ENCODE peak calls at places on chromosomes 11 and 22, in eight cellular contexts. One of them, this sample, is unnamed.

GRCh38 chr11:66015936-66016792 is 4.4 kb downstream of the CST6 start:
- DNase-seq in AG09319: no peak
- DNase-seq in H9: no peak
- DNase-seq in stimulated activated CD4-positive, alpha-beta T cell treated with anti-CD3 and anti-CD28 coated beads, Interleukin-12 subunit alpha, Interleukin-12 subunit beta, amount 100 ng/mL, for 4 hours: no peak
- DNase-seq in hypothalamus: no peak
- DNase-seq in stimulated activated CD8-positive, alpha-beta memory T cell treated with anti-CD3 and anti-CD28 coated beads, Interleukin-4, amount 100 ng/mL, for 24 hours: no peak
- DNase-seq in NCI-H748 treated with DMSO at 0.1 percent for 48 hours: no peak
- DNase-seq in MV-4-11: no peak
- DNase-seq in this sample: no peak

GRCh38 chr22:48586799-48587185 is 1240.9 kb downstream of the BRD1 start:
- DNase-seq in AG09319: no peak
- DNase-seq in H9: no peak
- DNase-seq in stimulated activated CD4-positive, alpha-beta T cell treated with anti-CD3 and anti-CD28 coated beads, Interleukin-12 subunit alpha, Interleukin-12 subunit beta, amount 100 ng/mL, for 4 hours: no peak
- DNase-seq in hypothalamus: no peak
- DNase-seq in stimulated activated CD8-positive, alpha-beta memory T cell treated with anti-CD3 and anti-CD28 coated beads, Interleukin-4, amount 100 ng/mL, for 24 hours: no peak
- DNase-seq in NCI-H748 treated with DMSO at 0.1 percent for 48 hours: no peak
- DNase-seq in MV-4-11: no peak
- DNase-seq in this sample: no peak

GRCh38 chr22:37316875-37317371 is 34.6 kb downstream of the CYTH4 start:
- DNase-seq in AG09319: peak
- DNase-seq in H9: peak
- DNase-seq in stimulated activated CD4-positive, alpha-beta T cell treated with anti-CD3 and anti-CD28 coated beads, Interleukin-12 subunit alpha, Interleukin-12 subunit beta, amount 100 ng/mL, for 4 hours: peak
- DNase-seq in hypothalamus: peak
- DNase-seq in stimulated activated CD8-positive, alpha-beta memory T cell treated with anti-CD3 and anti-CD28 coated beads, Interleukin-4, amount 100 ng/mL, for 24 hours: peak
- DNase-seq in NCI-H748 treated with DMSO at 0.1 percent for 48 hours: peak
- DNase-seq in MV-4-11: peak
- DNase-seq in this sample: no peak

GRCh38 chr11:60887531-60887930 is 18.9 kb downstream of the PRPF19 start:
- DNase-seq in AG09319: no peak
- DNase-seq in H9: peak
- DNase-seq in stimulated activated CD4-positive, alpha-beta T cell treated with anti-CD3 and anti-CD28 coated beads, Interleukin-12 subunit alpha, Interleukin-12 subunit beta, amount 100 ng/mL, for 4 hours: no peak
- DNase-seq in hypothalamus: peak
- DNase-seq in stimulated activated CD8-positive, alpha-beta memory T cell treated with anti-CD3 and anti-CD28 coated beads, Interleukin-4, amount 100 ng/mL, for 24 hours: no peak
- DNase-seq in NCI-H748 treated with DMSO at 0.1 percent for 48 hours: peak
- DNase-seq in MV-4-11: peak
- DNase-seq in this sample: no peak

GRCh38 chr11:14417975-14418374 is 59.0 kb upstream of the RRAS2 start:
- DNase-seq in AG09319: no peak
- DNase-seq in H9: no peak
- DNase-seq in stimulated activated CD4-positive, alpha-beta T cell treated with anti-CD3 and anti-CD28 coated beads, Interleukin-12 subunit alpha, Interleukin-12 subunit beta, amount 100 ng/mL, for 4 hours: no peak
- DNase-seq in hypothalamus: no peak
- DNase-seq in stimulated activated CD8-positive, alpha-beta memory T cell treated with anti-CD3 and anti-CD28 coated beads, Interleukin-4, amount 100 ng/mL, for 24 hours: no peak
- DNase-seq in NCI-H748 treated with DMSO at 0.1 percent for 48 hours: no peak
- DNase-seq in MV-4-11: no peak
- DNase-seq in this sample: no peak

GRCh38 chr11:119365071-119365591 is 16.4 kb downstream of the USP2 start:
- DNase-seq in AG09319: no peak
- DNase-seq in H9: no peak
- DNase-seq in stimulated activated CD4-positive, alpha-beta T cell treated with anti-CD3 and anti-CD28 coated beads, Interleukin-12 subunit alpha, Interleukin-12 subunit beta, amount 100 ng/mL, for 4 hours: no peak
- DNase-seq in hypothalamus: peak
- DNase-seq in stimulated activated CD8-positive, alpha-beta memory T cell treated with anti-CD3 and anti-CD28 coated beads, Interleukin-4, amount 100 ng/mL, for 24 hours: no peak
- DNase-seq in NCI-H748 treated with DMSO at 0.1 percent for 48 hours: no peak
- DNase-seq in MV-4-11: peak
- DNase-seq in this sample: no peak

GRCh38 chr22:46024136-46024840 is 47.3 kb upstream of the WNT7B start:
- DNase-seq in AG09319: no peak
- DNase-seq in H9: no peak
- DNase-seq in stimulated activated CD4-positive, alpha-beta T cell treated with anti-CD3 and anti-CD28 coated beads, Interleukin-12 subunit alpha, Interleukin-12 subunit beta, amount 100 ng/mL, for 4 hours: no peak
- DNase-seq in hypothalamus: no peak
- DNase-seq in stimulated activated CD8-positive, alpha-beta memory T cell treated with anti-CD3 and anti-CD28 coated beads, Interleukin-4, amount 100 ng/mL, for 24 hours: no peak
- DNase-seq in NCI-H748 treated with DMSO at 0.1 percent for 48 hours: no peak
- DNase-seq in MV-4-11: no peak
- DNase-seq in this sample: no peak

GRCh38 chr11:35662061-35662648 is 420 bp upstream of the TRIM44 start:
- DNase-seq in AG09319: no peak
- DNase-seq in H9: no peak
- DNase-seq in stimulated activated CD4-positive, alpha-beta T cell treated with anti-CD3 and anti-CD28 coated beads, Interleukin-12 subunit alpha, Interleukin-12 subunit beta, amount 100 ng/mL, for 4 hours: no peak
- DNase-seq in hypothalamus: no peak
- DNase-seq in stimulated activated CD8-positive, alpha-beta memory T cell treated with anti-CD3 and anti-CD28 coated beads, Interleukin-4, amount 100 ng/mL, for 24 hours: no peak
- DNase-seq in NCI-H748 treated with DMSO at 0.1 percent for 48 hours: peak
- DNase-seq in MV-4-11: no peak
- DNase-seq in this sample: peak

GRCh38 chr22:27435839-27436581 is 365.5 kb downstream of the MN1 start:
- DNase-seq in AG09319: peak
- DNase-seq in H9: no peak
- DNase-seq in stimulated activated CD4-positive, alpha-beta T cell treated with anti-CD3 and anti-CD28 coated beads, Interleukin-12 subunit alpha, Interleukin-12 subunit beta, amount 100 ng/mL, for 4 hours: no peak
- DNase-seq in hypothalamus: no peak
- DNase-seq in stimulated activated CD8-positive, alpha-beta memory T cell treated with anti-CD3 and anti-CD28 coated beads, Interleukin-4, amount 100 ng/mL, for 24 hours: no peak
- DNase-seq in NCI-H748 treated with DMSO at 0.1 percent for 48 hours: no peak
- DNase-seq in MV-4-11: no peak
- DNase-seq in this sample: no peak

GRCh38 chr11:47348859-47349258 is 3.6 kb downstream of the MYBPC3 start:
- DNase-seq in AG09319: no peak
- DNase-seq in H9: no peak
- DNase-seq in stimulated activated CD4-positive, alpha-beta T cell treated with anti-CD3 and anti-CD28 coated beads, Interleukin-12 subunit alpha, Interleukin-12 subunit beta, amount 100 ng/mL, for 4 hours: no peak
- DNase-seq in hypothalamus: no peak
- DNase-seq in stimulated activated CD8-positive, alpha-beta memory T cell treated with anti-CD3 and anti-CD28 coated beads, Interleukin-4, amount 100 ng/mL, for 24 hours: no peak
- DNase-seq in NCI-H748 treated with DMSO at 0.1 percent for 48 hours: no peak
- DNase-seq in MV-4-11: peak
- DNase-seq in this sample: no peak

GRCh38 chr11:94142308-94143277 is 14.0 kb downstream of the PANX1 start:
- DNase-seq in AG09319: no peak
- DNase-seq in H9: no peak
- DNase-seq in stimulated activated CD4-positive, alpha-beta T cell treated with anti-CD3 and anti-CD28 coated beads, Interleukin-12 subunit alpha, Interleukin-12 subunit beta, amount 100 ng/mL, for 4 hours: no peak
- DNase-seq in hypothalamus: no peak
- DNase-seq in stimulated activated CD8-positive, alpha-beta memory T cell treated with anti-CD3 and anti-CD28 coated beads, Interleukin-4, amount 100 ng/mL, for 24 hours: no peak
- DNase-seq in NCI-H748 treated with DMSO at 0.1 percent for 48 hours: no peak
- DNase-seq in MV-4-11: peak
- DNase-seq in this sample: no peak

GRCh38 chr11:129973068-129973467 is 29.6 kb downstream of the PRDM10 start:
- DNase-seq in AG09319: no peak
- DNase-seq in H9: no peak
- DNase-seq in stimulated activated CD4-positive, alpha-beta T cell treated with anti-CD3 and anti-CD28 coated beads, Interleukin-12 subunit alpha, Interleukin-12 subunit beta, amount 100 ng/mL, for 4 hours: no peak
- DNase-seq in hypothalamus: no peak
- DNase-seq in stimulated activated CD8-positive, alpha-beta memory T cell treated with anti-CD3 and anti-CD28 coated beads, Interleukin-4, amount 100 ng/mL, for 24 hours: no peak
- DNase-seq in NCI-H748 treated with DMSO at 0.1 percent for 48 hours: no peak
- DNase-seq in MV-4-11: peak
- DNase-seq in this sample: no peak

GRCh38 chr11:45750439-45750838 is 54.5 kb upstream of the SLC35C1 start:
- DNase-seq in AG09319: no peak
- DNase-seq in H9: no peak
- DNase-seq in stimulated activated CD4-positive, alpha-beta T cell treated with anti-CD3 and anti-CD28 coated beads, Interleukin-12 subunit alpha, Interleukin-12 subunit beta, amount 100 ng/mL, for 4 hours: no peak
- DNase-seq in hypothalamus: peak
- DNase-seq in stimulated activated CD8-positive, alpha-beta memory T cell treated with anti-CD3 and anti-CD28 coated beads, Interleukin-4, amount 100 ng/mL, for 24 hours: no peak
- DNase-seq in NCI-H748 treated with DMSO at 0.1 percent for 48 hours: no peak
- DNase-seq in MV-4-11: no peak
- DNase-seq in this sample: no peak

GRCh38 chr22:40216041-40216756 is 38.5 kb downstream of the TNRC6B start:
- DNase-seq in AG09319: no peak
- DNase-seq in H9: peak
- DNase-seq in stimulated activated CD4-positive, alpha-beta T cell treated with anti-CD3 and anti-CD28 coated beads, Interleukin-12 subunit alpha, Interleukin-12 subunit beta, amount 100 ng/mL, for 4 hours: no peak
- DNase-seq in hypothalamus: no peak
- DNase-seq in stimulated activated CD8-positive, alpha-beta memory T cell treated with anti-CD3 and anti-CD28 coated beads, Interleukin-4, amount 100 ng/mL, for 24 hours: no peak
- DNase-seq in NCI-H748 treated with DMSO at 0.1 percent for 48 hours: no peak
- DNase-seq in MV-4-11: no peak
- DNase-seq in this sample: no peak

GRCh38 chr11:69981119-69981770 is 96.9 kb upstream of the ANO1 start:
- DNase-seq in AG09319: no peak
- DNase-seq in H9: no peak
- DNase-seq in stimulated activated CD4-positive, alpha-beta T cell treated with anti-CD3 and anti-CD28 coated beads, Interleukin-12 subunit alpha, Interleukin-12 subunit beta, amount 100 ng/mL, for 4 hours: no peak
- DNase-seq in hypothalamus: no peak
- DNase-seq in stimulated activated CD8-positive, alpha-beta memory T cell treated with anti-CD3 and anti-CD28 coated beads, Interleukin-4, amount 100 ng/mL, for 24 hours: no peak
- DNase-seq in NCI-H748 treated with DMSO at 0.1 percent for 48 hours: peak
- DNase-seq in MV-4-11: no peak
- DNase-seq in this sample: no peak

GRCh38 chr22:36056980-36057379 is 28.4 kb upstream of the RBFOX2 start:
- DNase-seq in AG09319: no peak
- DNase-seq in H9: no peak
- DNase-seq in stimulated activated CD4-positive, alpha-beta T cell treated with anti-CD3 and anti-CD28 coated beads, Interleukin-12 subunit alpha, Interleukin-12 subunit beta, amount 100 ng/mL, for 4 hours: no peak
- DNase-seq in hypothalamus: no peak
- DNase-seq in stimulated activated CD8-positive, alpha-beta memory T cell treated with anti-CD3 and anti-CD28 coated beads, Interleukin-4, amount 100 ng/mL, for 24 hours: no peak
- DNase-seq in NCI-H748 treated with DMSO at 0.1 percent for 48 hours: no peak
- DNase-seq in MV-4-11: no peak
- DNase-seq in this sample: no peak

GRCh38 chr11:28598531-28598930 is 490.3 kb downstream of the METTL15 start:
- DNase-seq in AG09319: no peak
- DNase-seq in H9: no peak
- DNase-seq in stimulated activated CD4-positive, alpha-beta T cell treated with anti-CD3 and anti-CD28 coated beads, Interleukin-12 subunit alpha, Interleukin-12 subunit beta, amount 100 ng/mL, for 4 hours: no peak
- DNase-seq in hypothalamus: no peak
- DNase-seq in stimulated activated CD8-positive, alpha-beta memory T cell treated with anti-CD3 and anti-CD28 coated beads, Interleukin-4, amount 100 ng/mL, for 24 hours: no peak
- DNase-seq in NCI-H748 treated with DMSO at 0.1 percent for 48 hours: no peak
- DNase-seq in MV-4-11: no peak
- DNase-seq in this sample: no peak

GRCh38 chr11:19872526-19873135 is 160.0 kb downstream of the NAV2 start:
- DNase-seq in AG09319: no peak
- DNase-seq in H9: peak
- DNase-seq in stimulated activated CD4-positive, alpha-beta T cell treated with anti-CD3 and anti-CD28 coated beads, Interleukin-12 subunit alpha, Interleukin-12 subunit beta, amount 100 ng/mL, for 4 hours: no peak
- DNase-seq in hypothalamus: no peak
- DNase-seq in stimulated activated CD8-positive, alpha-beta memory T cell treated with anti-CD3 and anti-CD28 coated beads, Interleukin-4, amount 100 ng/mL, for 24 hours: no peak
- DNase-seq in NCI-H748 treated with DMSO at 0.1 percent for 48 hours: no peak
- DNase-seq in MV-4-11: no peak
- DNase-seq in this sample: peak

GRCh38 chr11:70537576-70538571 is 139.5 kb downstream of the CTTN start:
- DNase-seq in AG09319: no peak
- DNase-seq in H9: peak
- DNase-seq in stimulated activated CD4-positive, alpha-beta T cell treated with anti-CD3 and anti-CD28 coated beads, Interleukin-12 subunit alpha, Interleukin-12 subunit beta, amount 100 ng/mL, for 4 hours: no peak
- DNase-seq in hypothalamus: no peak
- DNase-seq in stimulated activated CD8-positive, alpha-beta memory T cell treated with anti-CD3 and anti-CD28 coated beads, Interleukin-4, amount 100 ng/mL, for 24 hours: no peak
- DNase-seq in NCI-H748 treated with DMSO at 0.1 percent for 48 hours: no peak
- DNase-seq in MV-4-11: no peak
- DNase-seq in this sample: no peak

GRCh38 chr11:134565343-134565891 is 153.4 kb upstream of the B3GAT1 start:
- DNase-seq in AG09319: no peak
- DNase-seq in H9: no peak
- DNase-seq in stimulated activated CD4-positive, alpha-beta T cell treated with anti-CD3 and anti-CD28 coated beads, Interleukin-12 subunit alpha, Interleukin-12 subunit beta, amount 100 ng/mL, for 4 hours: no peak
- DNase-seq in hypothalamus: no peak
- DNase-seq in stimulated activated CD8-positive, alpha-beta memory T cell treated with anti-CD3 and anti-CD28 coated beads, Interleukin-4, amount 100 ng/mL, for 24 hours: no peak
- DNase-seq in NCI-H748 treated with DMSO at 0.1 percent for 48 hours: no peak
- DNase-seq in MV-4-11: no peak
- DNase-seq in this sample: no peak

GRCh38 chr11:47004595-47005033 is 68.1 kb downstream of the CSTPP1 start:
- DNase-seq in AG09319: peak
- DNase-seq in H9: no peak
- DNase-seq in stimulated activated CD4-positive, alpha-beta T cell treated with anti-CD3 and anti-CD28 coated beads, Interleukin-12 subunit alpha, Interleukin-12 subunit beta, amount 100 ng/mL, for 4 hours: no peak
- DNase-seq in hypothalamus: peak
- DNase-seq in stimulated activated CD8-positive, alpha-beta memory T cell treated with anti-CD3 and anti-CD28 coated beads, Interleukin-4, amount 100 ng/mL, for 24 hours: no peak
- DNase-seq in NCI-H748 treated with DMSO at 0.1 percent for 48 hours: no peak
- DNase-seq in MV-4-11: peak
- DNase-seq in this sample: no peak

GRCh38 chr11:24226606-24227005 is 270.2 kb upstream of the LUZP2 start:
- DNase-seq in AG09319: no peak
- DNase-seq in H9: no peak
- DNase-seq in stimulated activated CD4-positive, alpha-beta T cell treated with anti-CD3 and anti-CD28 coated beads, Interleukin-12 subunit alpha, Interleukin-12 subunit beta, amount 100 ng/mL, for 4 hours: no peak
- DNase-seq in hypothalamus: no peak
- DNase-seq in stimulated activated CD8-positive, alpha-beta memory T cell treated with anti-CD3 and anti-CD28 coated beads, Interleukin-4, amount 100 ng/mL, for 24 hours: no peak
- DNase-seq in NCI-H748 treated with DMSO at 0.1 percent for 48 hours: no peak
- DNase-seq in MV-4-11: no peak
- DNase-seq in this sample: peak

GRCh38 chr11:85746640-85747039 is 60.6 kb upstream of the CCDC89 start:
- DNase-seq in AG09319: no peak
- DNase-seq in H9: no peak
- DNase-seq in stimulated activated CD4-positive, alpha-beta T cell treated with anti-CD3 and anti-CD28 coated beads, Interleukin-12 subunit alpha, Interleukin-12 subunit beta, amount 100 ng/mL, for 4 hours: no peak
- DNase-seq in hypothalamus: no peak
- DNase-seq in stimulated activated CD8-positive, alpha-beta memory T cell treated with anti-CD3 and anti-CD28 coated beads, Interleukin-4, amount 100 ng/mL, for 24 hours: no peak
- DNase-seq in NCI-H748 treated with DMSO at 0.1 percent for 48 hours: no peak
- DNase-seq in MV-4-11: no peak
- DNase-seq in this sample: no peak

GRCh38 chr11:126704144-126704543 is 296.4 kb downstream of the KIRREL3 start:
- DNase-seq in AG09319: no peak
- DNase-seq in H9: no peak
- DNase-seq in stimulated activated CD4-positive, alpha-beta T cell treated with anti-CD3 and anti-CD28 coated beads, Interleukin-12 subunit alpha, Interleukin-12 subunit beta, amount 100 ng/mL, for 4 hours: no peak
- DNase-seq in hypothalamus: no peak
- DNase-seq in stimulated activated CD8-positive, alpha-beta memory T cell treated with anti-CD3 and anti-CD28 coated beads, Interleukin-4, amount 100 ng/mL, for 24 hours: no peak
- DNase-seq in NCI-H748 treated with DMSO at 0.1 percent for 48 hours: no peak
- DNase-seq in MV-4-11: no peak
- DNase-seq in this sample: no peak

GRCh38 chr22:36510384-36510783 is 3.5 kb upstream of the FOXRED2 start:
- DNase-seq in AG09319: no peak
- DNase-seq in H9: no peak
- DNase-seq in stimulated activated CD4-positive, alpha-beta T cell treated with anti-CD3 and anti-CD28 coated beads, Interleukin-12 subunit alpha, Interleukin-12 subunit beta, amount 100 ng/mL, for 4 hours: no peak
- DNase-seq in hypothalamus: no peak
- DNase-seq in stimulated activated CD8-positive, alpha-beta memory T cell treated with anti-CD3 and anti-CD28 coated beads, Interleukin-4, amount 100 ng/mL, for 24 hours: no peak
- DNase-seq in NCI-H748 treated with DMSO at 0.1 percent for 48 hours: no peak
- DNase-seq in MV-4-11: peak
- DNase-seq in this sample: no peak

GRCh38 chr22:31276426-31277167 is 15.7 kb downstream of the PIK3IP1 start:
- DNase-seq in AG09319: no peak
- DNase-seq in H9: no peak
- DNase-seq in stimulated activated CD4-positive, alpha-beta T cell treated with anti-CD3 and anti-CD28 coated beads, Interleukin-12 subunit alpha, Interleukin-12 subunit beta, amount 100 ng/mL, for 4 hours: no peak
- DNase-seq in hypothalamus: no peak
- DNase-seq in stimulated activated CD8-positive, alpha-beta memory T cell treated with anti-CD3 and anti-CD28 coated beads, Interleukin-4, amount 100 ng/mL, for 24 hours: no peak
- DNase-seq in NCI-H748 treated with DMSO at 0.1 percent for 48 hours: no peak
- DNase-seq in MV-4-11: no peak
- DNase-seq in this sample: no peak

GRCh38 chr11:14981507-14981906 is 9.4 kb upstream of the CALCA start:
- DNase-seq in AG09319: no peak
- DNase-seq in H9: no peak
- DNase-seq in stimulated activated CD4-positive, alpha-beta T cell treated with anti-CD3 and anti-CD28 coated beads, Interleukin-12 subunit alpha, Interleukin-12 subunit beta, amount 100 ng/mL, for 4 hours: no peak
- DNase-seq in hypothalamus: no peak
- DNase-seq in stimulated activated CD8-positive, alpha-beta memory T cell treated with anti-CD3 and anti-CD28 coated beads, Interleukin-4, amount 100 ng/mL, for 24 hours: no peak
- DNase-seq in NCI-H748 treated with DMSO at 0.1 percent for 48 hours: no peak
- DNase-seq in MV-4-11: no peak
- DNase-seq in this sample: no peak

GRCh38 chr11:118207079-118207478 is 17.7 kb downstream of the JAML start:
- DNase-seq in AG09319: no peak
- DNase-seq in H9: no peak
- DNase-seq in stimulated activated CD4-positive, alpha-beta T cell treated with anti-CD3 and anti-CD28 coated beads, Interleukin-12 subunit alpha, Interleukin-12 subunit beta, amount 100 ng/mL, for 4 hours: no peak
- DNase-seq in hypothalamus: no peak
- DNase-seq in stimulated activated CD8-positive, alpha-beta memory T cell treated with anti-CD3 and anti-CD28 coated beads, Interleukin-4, amount 100 ng/mL, for 24 hours: no peak
- DNase-seq in NCI-H748 treated with DMSO at 0.1 percent for 48 hours: no peak
- DNase-seq in MV-4-11: no peak
- DNase-seq in this sample: no peak

GRCh38 chr22:38040953-38041759 is 16.0 kb upstream of the PICK1 start:
- DNase-seq in AG09319: no peak
- DNase-seq in H9: no peak
- DNase-seq in stimulated activated CD4-positive, alpha-beta T cell treated with anti-CD3 and anti-CD28 coated beads, Interleukin-12 subunit alpha, Interleukin-12 subunit beta, amount 100 ng/mL, for 4 hours: no peak
- DNase-seq in hypothalamus: no peak
- DNase-seq in stimulated activated CD8-positive, alpha-beta memory T cell treated with anti-CD3 and anti-CD28 coated beads, Interleukin-4, amount 100 ng/mL, for 24 hours: no peak
- DNase-seq in NCI-H748 treated with DMSO at 0.1 percent for 48 hours: no peak
- DNase-seq in MV-4-11: no peak
- DNase-seq in this sample: no peak

GRCh38 chr11:3155691-3156258 is 9.3 kb downstream of the OSBPL5 start:
- DNase-seq in AG09319: peak
- DNase-seq in H9: no peak
- DNase-seq in stimulated activated CD4-positive, alpha-beta T cell treated with anti-CD3 and anti-CD28 coated beads, Interleukin-12 subunit alpha, Interleukin-12 subunit beta, amount 100 ng/mL, for 4 hours: no peak
- DNase-seq in hypothalamus: no peak
- DNase-seq in stimulated activated CD8-positive, alpha-beta memory T cell treated with anti-CD3 and anti-CD28 coated beads, Interleukin-4, amount 100 ng/mL, for 24 hours: no peak
- DNase-seq in NCI-H748 treated with DMSO at 0.1 percent for 48 hours: no peak
- DNase-seq in MV-4-11: no peak
- DNase-seq in this sample: no peak

GRCh38 chr11:18692941-18693760 is 5.4 kb upstream of the TMEM86A start:
- DNase-seq in AG09319: no peak
- DNase-seq in H9: no peak
- DNase-seq in stimulated activated CD4-positive, alpha-beta T cell treated with anti-CD3 and anti-CD28 coated beads, Interleukin-12 subunit alpha, Interleukin-12 subunit beta, amount 100 ng/mL, for 4 hours: no peak
- DNase-seq in hypothalamus: no peak
- DNase-seq in stimulated activated CD8-positive, alpha-beta memory T cell treated with anti-CD3 and anti-CD28 coated beads, Interleukin-4, amount 100 ng/mL, for 24 hours: no peak
- DNase-seq in NCI-H748 treated with DMSO at 0.1 percent for 48 hours: no peak
- DNase-seq in MV-4-11: no peak
- DNase-seq in this sample: no peak

GRCh38 chr22:17862646-17863181 is 88.4 kb upstream of the BID start:
- DNase-seq in AG09319: no peak
- DNase-seq in H9: no peak
- DNase-seq in stimulated activated CD4-positive, alpha-beta T cell treated with anti-CD3 and anti-CD28 coated beads, Interleukin-12 subunit alpha, Interleukin-12 subunit beta, amount 100 ng/mL, for 4 hours: no peak
- DNase-seq in hypothalamus: no peak
- DNase-seq in stimulated activated CD8-positive, alpha-beta memory T cell treated with anti-CD3 and anti-CD28 coated beads, Interleukin-4, amount 100 ng/mL, for 24 hours: no peak
- DNase-seq in NCI-H748 treated with DMSO at 0.1 percent for 48 hours: no peak
- DNase-seq in MV-4-11: peak
- DNase-seq in this sample: no peak

GRCh38 chr22:28670153-28670552 is 9.5 kb downstream of the TTC28 start:
- DNase-seq in AG09319: no peak
- DNase-seq in H9: no peak
- DNase-seq in stimulated activated CD4-positive, alpha-beta T cell treated with anti-CD3 and anti-CD28 coated beads, Interleukin-12 subunit alpha, Interleukin-12 subunit beta, amount 100 ng/mL, for 4 hours: no peak
- DNase-seq in hypothalamus: no peak
- DNase-seq in stimulated activated CD8-positive, alpha-beta memory T cell treated with anti-CD3 and anti-CD28 coated beads, Interleukin-4, amount 100 ng/mL, for 24 hours: no peak
- DNase-seq in NCI-H748 treated with DMSO at 0.1 percent for 48 hours: no peak
- DNase-seq in MV-4-11: peak
- DNase-seq in this sample: no peak

GRCh38 chr11:61969391-61969758 is 1.9 kb upstream of the FTH1 start:
- DNase-seq in AG09319: no peak
- DNase-seq in H9: no peak
- DNase-seq in stimulated activated CD4-positive, alpha-beta T cell treated with anti-CD3 and anti-CD28 coated beads, Interleukin-12 subunit alpha, Interleukin-12 subunit beta, amount 100 ng/mL, for 4 hours: no peak
- DNase-seq in hypothalamus: no peak
- DNase-seq in stimulated activated CD8-positive, alpha-beta memory T cell treated with anti-CD3 and anti-CD28 coated beads, Interleukin-4, amount 100 ng/mL, for 24 hours: no peak
- DNase-seq in NCI-H748 treated with DMSO at 0.1 percent for 48 hours: no peak
- DNase-seq in MV-4-11: no peak
- DNase-seq in this sample: no peak

This sample was measured in NCI-H1417 treated with DMSO at 0.1 percent for 48 hours.